ENCODE peak calls at places on chromosomes 2 and 18, in six cellular contexts. One of them, this sample, is unnamed.

GRCh38 chr2:27071990-27072830 is 756 bp upstream of the OST4 start:
- DNase-seq in fibroblast of lung: peak; percentile 90
- DNase-seq in mesenchymal stem cell: peak; percentile 85
- DNase-seq in HCT116: no peak
- DNase-seq in PC-3: no peak
- DNase-seq in endothelial cell of umbilical vein: peak; percentile 32
- DNase-seq in this sample: no peak

GRCh38 chr18:58687871-58688308 is 16.6 kb downstream of the MALT1 start:
- DNase-seq in fibroblast of lung: no peak
- DNase-seq in PC-3: no peak
- DNase-seq in endothelial cell of umbilical vein: peak; percentile 18
- DNase-seq in HCT116: no peak
- DNase-seq in mesenchymal stem cell: no peak
- DNase-seq in this sample: no peak

GRCh38 chr18:3930126-3931012 is 480.4 kb downstream of the TGIF1 start:
- DNase-seq in endothelial cell of umbilical vein: no peak
- DNase-seq in PC-3: no peak
- DNase-seq in mesenchymal stem cell: no peak
- DNase-seq in fibroblast of lung: no peak
- DNase-seq in HCT116: no peak
- DNase-seq in this sample: no peak

GRCh38 chr2:175627405-175627804 is 374.7 kb downstream of the LNPK start:
- DNase-seq in mesenchymal stem cell: no peak
- DNase-seq in PC-3: no peak
- DNase-seq in endothelial cell of umbilical vein: no peak
- DNase-seq in fibroblast of lung: no peak
- DNase-seq in HCT116: no peak
- DNase-seq in this sample: no peak

GRCh38 chr2:142936629-142937028 is 59.2 kb downstream of the KYNU start:
- DNase-seq in PC-3: no peak
- DNase-seq in endothelial cell of umbilical vein: no peak
- DNase-seq in HCT116: no peak
- DNase-seq in fibroblast of lung: no peak
- DNase-seq in mesenchymal stem cell: no peak
- DNase-seq in this sample: no peak

GRCh38 chr18:75087119-75088020 is 121.6 kb downstream of the PTGR3 start:
- DNase-seq in PC-3: no peak
- DNase-seq in endothelial cell of umbilical vein: no peak
- DNase-seq in mesenchymal stem cell: no peak
- DNase-seq in HCT116: no peak
- DNase-seq in fibroblast of lung: no peak
- DNase-seq in this sample: no peak

GRCh38 chr18:72458256-72458655 is 85.9 kb downstream of the CBLN2 start:
- DNase-seq in fibroblast of lung: no peak
- DNase-seq in PC-3: no peak
- DNase-seq in mesenchymal stem cell: no peak
- DNase-seq in HCT116: no peak
- DNase-seq in endothelial cell of umbilical vein: peak; percentile 6
- DNase-seq in this sample: no peak

GRCh38 chr2:96970248-96970875 is 16.0 kb downstream of the FAM178B start:
- DNase-seq in endothelial cell of umbilical vein: no peak
- DNase-seq in mesenchymal stem cell: no peak
- DNase-seq in HCT116: no peak
- DNase-seq in PC-3: no peak
- DNase-seq in fibroblast of lung: no peak
- DNase-seq in this sample: no peak

GRCh38 chr2:131493199-131494018 is 1.2 kb upstream of the MZT2A start:
- DNase-seq in mesenchymal stem cell: peak; percentile 23
- DNase-seq in PC-3: peak; percentile 20
- DNase-seq in fibroblast of lung: no peak
- DNase-seq in endothelial cell of umbilical vein: peak; percentile 2
- DNase-seq in HCT116: no peak
- DNase-seq in this sample: no peak

GRCh38 chr2:230660294-230661060 is 52.2 kb upstream of the CAB39 start:
- DNase-seq in endothelial cell of umbilical vein: no peak
- DNase-seq in fibroblast of lung: no peak
- DNase-seq in HCT116: no peak
- DNase-seq in mesenchymal stem cell: peak; percentile 4
- DNase-seq in PC-3: no peak
- DNase-seq in this sample: no peak

GRCh38 chr18:55477537-55478300 is 110.3 kb downstream of the TCF4 start:
- DNase-seq in mesenchymal stem cell: peak; percentile 78
- DNase-seq in endothelial cell of umbilical vein: peak; percentile 81
- DNase-seq in fibroblast of lung: peak; percentile 76
- DNase-seq in PC-3: peak; percentile 45
- DNase-seq in HCT116: no peak
- DNase-seq in this sample: no peak

GRCh38 chr2:224982226-224982625 is 60.0 kb downstream of the DOCK10 start:
- DNase-seq in mesenchymal stem cell: no peak
- DNase-seq in PC-3: no peak
- DNase-seq in endothelial cell of umbilical vein: no peak
- DNase-seq in fibroblast of lung: peak; percentile 66
- DNase-seq in HCT116: no peak
- DNase-seq in this sample: no peak

GRCh38 chr2:86042256-86043168 is 63.2 kb downstream of the POLR1A start:
- DNase-seq in fibroblast of lung: no peak
- DNase-seq in endothelial cell of umbilical vein: no peak
- DNase-seq in PC-3: no peak
- DNase-seq in HCT116: no peak
- DNase-seq in mesenchymal stem cell: no peak
- DNase-seq in this sample: no peak

GRCh38 chr18:34738173-34738894 is 28.2 kb downstream of the DTNA start:
- DNase-seq in fibroblast of lung: peak; percentile 9
- DNase-seq in endothelial cell of umbilical vein: peak; percentile 8
- DNase-seq in PC-3: peak; percentile 34
- DNase-seq in HCT116: no peak
- DNase-seq in mesenchymal stem cell: peak; percentile 37
- DNase-seq in this sample: peak; percentile 7

GRCh38 chr2:43818761-43819160 is 19.9 kb downstream of the ABCG5 start:
- DNase-seq in endothelial cell of umbilical vein: peak; percentile 77
- DNase-seq in mesenchymal stem cell: peak; percentile 72
- DNase-seq in fibroblast of lung: peak; percentile 75
- DNase-seq in PC-3: peak; percentile 21
- DNase-seq in HCT116: peak; percentile 10
- DNase-seq in this sample: no peak

GRCh38 chr2:134406311-134406710 is 152.4 kb downstream of the MGAT5 start:
- DNase-seq in PC-3: peak; percentile 83
- DNase-seq in fibroblast of lung: no peak
- DNase-seq in HCT116: no peak
- DNase-seq in mesenchymal stem cell: no peak
- DNase-seq in endothelial cell of umbilical vein: no peak
- DNase-seq in this sample: peak; percentile 87

GRCh38 chr2:10493636-10494281 is 45.6 kb upstream of the ODC1 start:
- DNase-seq in endothelial cell of umbilical vein: no peak
- DNase-seq in fibroblast of lung: peak; percentile 4
- DNase-seq in mesenchymal stem cell: peak; percentile 12
- DNase-seq in HCT116: no peak
- DNase-seq in PC-3: peak; percentile 99
- DNase-seq in this sample: peak; percentile 99

GRCh38 chr2:218992703-218993344 is 398 bp downstream of the CRYBA2 start:
- DNase-seq in endothelial cell of umbilical vein: no peak
- DNase-seq in HCT116: no peak
- DNase-seq in mesenchymal stem cell: no peak
- DNase-seq in PC-3: peak; percentile 30
- DNase-seq in fibroblast of lung: no peak
- DNase-seq in this sample: no peak

GRCh38 chr18:36580266-36580665 is 248.5 kb downstream of the TPGS2 start:
- DNase-seq in PC-3: no peak
- DNase-seq in fibroblast of lung: peak; percentile 14
- DNase-seq in HCT116: no peak
- DNase-seq in endothelial cell of umbilical vein: no peak
- DNase-seq in mesenchymal stem cell: peak; percentile 4
- DNase-seq in this sample: peak; percentile 54

GRCh38 chr2:36486546-36487044 is 111.4 kb downstream of the FEZ2 start:
- DNase-seq in mesenchymal stem cell: peak; percentile 72
- DNase-seq in HCT116: no peak
- DNase-seq in fibroblast of lung: peak; percentile 74
- DNase-seq in PC-3: peak; percentile 76
- DNase-seq in endothelial cell of umbilical vein: peak; percentile 90
- DNase-seq in this sample: peak; percentile 28

GRCh38 chr18:56330381-56331115 is 307.8 kb downstream of the TXNL1 start:
- DNase-seq in endothelial cell of umbilical vein: peak; percentile 93
- DNase-seq in fibroblast of lung: no peak
- DNase-seq in PC-3: no peak
- DNase-seq in mesenchymal stem cell: no peak
- DNase-seq in HCT116: no peak
- DNase-seq in this sample: no peak

GRCh38 chr2:55901322-55901721 is 22.3 kb downstream of the EFEMP1 start:
- DNase-seq in mesenchymal stem cell: peak; percentile 41
- DNase-seq in HCT116: no peak
- DNase-seq in fibroblast of lung: peak; percentile 62
- DNase-seq in PC-3: peak; percentile 63
- DNase-seq in endothelial cell of umbilical vein: peak; percentile 50
- DNase-seq in this sample: no peak
- H3K27ac ChIP-seq in mesenchymal stem cell: peak overlapping the region; percentile 91
- H3K27ac ChIP-seq in HCT116: no peak overlapping the region
- H3K27ac ChIP-seq in fibroblast of lung: no peak overlapping the region
- H3K27ac ChIP-seq in PC-3: no peak overlapping the region
- H3K27ac ChIP-seq in endothelial cell of umbilical vein: peak overlapping the region; percentile 49
- H3K27ac ChIP-seq in this sample: peak overlapping the region; percentile 68

DNA sequence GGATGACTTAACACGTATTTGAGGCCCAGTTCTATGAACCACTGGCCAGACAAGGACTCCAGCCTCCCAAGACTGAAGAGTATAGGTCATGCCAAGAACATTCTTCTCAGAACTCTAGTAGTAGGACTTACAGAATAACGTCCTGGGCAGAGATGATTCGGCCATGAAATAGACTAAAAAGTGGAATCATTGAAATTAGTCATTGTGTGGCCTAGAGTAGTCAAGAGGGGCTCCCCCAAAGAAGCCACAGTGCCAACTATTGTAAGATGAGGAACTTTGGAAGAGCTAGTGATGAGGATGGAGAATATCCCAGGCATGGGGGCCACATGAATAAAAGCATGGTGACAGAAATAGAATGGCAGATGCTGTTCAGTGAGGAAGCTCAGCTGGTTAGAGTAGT is 101.1 kb downstream of the TRIB2 start:
- DNase-seq in endothelial cell of umbilical vein: no peak
- DNase-seq in mesenchymal stem cell: no peak
- DNase-seq in HCT116: no peak
- DNase-seq in fibroblast of lung: no peak
- DNase-seq in PC-3: no peak
- DNase-seq in this sample: no peak
- H3K4me3 ChIP-seq in endothelial cell of umbilical vein: no peak overlapping the region
- H3K4me3 ChIP-seq in mesenchymal stem cell: no peak overlapping the region
- H3K4me3 ChIP-seq in HCT116: no peak overlapping the region
- H3K4me3 ChIP-seq in fibroblast of lung: no peak overlapping the region
- H3K4me3 ChIP-seq in PC-3: no peak overlapping the region
- H3K4me3 ChIP-seq in this sample: no peak overlapping the region

DNA sequence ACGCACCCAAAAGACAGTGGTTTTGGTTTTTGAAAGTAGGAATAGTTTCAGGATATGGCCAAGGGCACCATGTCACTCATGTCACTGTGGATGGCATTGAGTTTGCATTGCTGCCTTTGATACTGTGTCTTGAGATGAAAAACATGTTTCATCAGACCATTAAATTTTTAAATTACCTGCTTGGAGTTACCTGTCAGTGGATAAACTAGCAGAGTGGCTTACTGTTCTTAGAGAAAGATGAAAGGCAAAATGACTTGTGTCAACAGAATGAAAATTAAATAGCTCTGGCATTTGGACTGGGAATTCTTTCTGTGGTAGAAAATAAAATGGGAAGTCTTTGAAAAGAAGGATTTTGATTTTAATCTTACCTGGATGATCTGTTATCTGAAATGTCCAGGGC is 386 bp downstream of the ICOS start:
- DNase-seq in HCT116: no peak
- DNase-seq in endothelial cell of umbilical vein: no peak
- DNase-seq in mesenchymal stem cell: no peak
- DNase-seq in fibroblast of lung: no peak
- DNase-seq in PC-3: no peak
- DNase-seq in this sample: no peak
- H3K9ac ChIP-seq in HCT116: no peak overlapping the region
- H3K9ac ChIP-seq in endothelial cell of umbilical vein: no peak overlapping the region
- H3K9ac ChIP-seq in mesenchymal stem cell: no peak overlapping the region
- H3K9ac ChIP-seq in fibroblast of lung: no peak overlapping the region
- H3K9ac ChIP-seq in PC-3: no peak overlapping the region
- H3K9ac ChIP-seq in this sample: no peak overlapping the region

DNA sequence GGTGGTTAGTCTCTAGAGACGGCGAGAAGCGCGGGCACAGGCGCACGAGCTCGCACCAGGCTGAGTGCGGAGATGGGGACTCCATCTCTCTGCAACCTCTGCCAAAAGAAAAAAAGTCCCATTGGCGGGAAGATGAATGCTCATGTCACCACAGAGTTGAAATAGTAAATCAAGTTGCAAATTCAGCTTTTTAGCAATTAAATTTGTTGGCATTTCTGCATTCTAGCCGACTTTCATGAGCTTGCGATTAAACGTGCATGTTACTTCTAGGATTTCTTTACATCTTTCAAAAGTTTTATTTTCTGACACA is 584 bp downstream of the CHAC2 start:
- DNase-seq in endothelial cell of umbilical vein: no peak
- DNase-seq in HCT116: no peak
- DNase-seq in mesenchymal stem cell: peak; percentile 56
- DNase-seq in PC-3: peak; percentile 58
- DNase-seq in fibroblast of lung: peak; percentile 44
- DNase-seq in this sample: no peak
- H3K27ac ChIP-seq in endothelial cell of umbilical vein: peak overlapping the region; percentile 65
- H3K27ac ChIP-seq in HCT116: peak overlapping the region; percentile 51
- H3K27ac ChIP-seq in mesenchymal stem cell: peak overlapping the region; percentile 36
- H3K27ac ChIP-seq in PC-3: peak overlapping the region; percentile 39
- H3K27ac ChIP-seq in fibroblast of lung: peak overlapping the region; percentile 77
- H3K27ac ChIP-seq in this sample: peak overlapping the region; percentile 80

GRCh38 chr2:232315923-232316299 is 62.6 kb upstream of the ALPP start:
- DNase-seq in fibroblast of lung: no peak
- DNase-seq in endothelial cell of umbilical vein: no peak
- DNase-seq in HCT116: no peak
- DNase-seq in mesenchymal stem cell: no peak
- DNase-seq in PC-3: no peak
- DNase-seq in this sample: no peak
- H3K4me3 ChIP-seq in fibroblast of lung: no peak overlapping the region
- H3K4me3 ChIP-seq in endothelial cell of umbilical vein: no peak overlapping the region
- H3K4me3 ChIP-seq in HCT116: no peak overlapping the region
- H3K4me3 ChIP-seq in mesenchymal stem cell: no peak overlapping the region
- H3K4me3 ChIP-seq in PC-3: no peak overlapping the region
- H3K4me3 ChIP-seq in this sample: peak overlapping the region; percentile 5

GRCh38 chr2:173734686-173735308 is 230.4 kb downstream of the SP3 start:
- DNase-seq in mesenchymal stem cell: no peak
- DNase-seq in fibroblast of lung: peak; percentile 73
- DNase-seq in HCT116: no peak
- DNase-seq in PC-3: no peak
- DNase-seq in endothelial cell of umbilical vein: no peak
- DNase-seq in this sample: no peak
- H3K9ac ChIP-seq in mesenchymal stem cell: no peak overlapping the region
- H3K9ac ChIP-seq in fibroblast of lung: no peak overlapping the region
- H3K9ac ChIP-seq in HCT116: no peak overlapping the region
- H3K9ac ChIP-seq in PC-3: no peak overlapping the region
- H3K9ac ChIP-seq in endothelial cell of umbilical vein: no peak overlapping the region
- H3K9ac ChIP-seq in this sample: no peak overlapping the region

GRCh38 chr2:160433466-160434172 is 60.0 kb downstream of the RBMS1 start:
- DNase-seq in PC-3: peak; percentile 37
- DNase-seq in mesenchymal stem cell: no peak
- DNase-seq in endothelial cell of umbilical vein: peak; percentile 52
- DNase-seq in HCT116: no peak
- DNase-seq in fibroblast of lung: peak; percentile 47
- DNase-seq in this sample: no peak
- H3K27ac ChIP-seq in PC-3: peak overlapping the region; percentile 78
- H3K27ac ChIP-seq in mesenchymal stem cell: no peak overlapping the region
- H3K27ac ChIP-seq in endothelial cell of umbilical vein: peak overlapping the region; percentile 35
- H3K27ac ChIP-seq in HCT116: no peak overlapping the region
- H3K27ac ChIP-seq in fibroblast of lung: no peak overlapping the region
- H3K27ac ChIP-seq in this sample: peak overlapping the region; percentile 83

GRCh38 chr18:24395049-24395780 is 2.4 kb downstream of the OSBPL1A start:
- DNase-seq in endothelial cell of umbilical vein: no peak
- DNase-seq in HCT116: no peak
- DNase-seq in mesenchymal stem cell: peak; percentile 17
- DNase-seq in PC-3: peak; percentile 9
- DNase-seq in fibroblast of lung: peak; percentile 38
- DNase-seq in this sample: no peak
- H3K4me3 ChIP-seq in endothelial cell of umbilical vein: no peak overlapping the region
- H3K4me3 ChIP-seq in HCT116: no peak overlapping the region
- H3K4me3 ChIP-seq in mesenchymal stem cell: peak overlapping the region; percentile 58
- H3K4me3 ChIP-seq in PC-3: no peak overlapping the region
- H3K4me3 ChIP-seq in fibroblast of lung: peak overlapping the region; percentile 5
- H3K4me3 ChIP-seq in this sample: no peak overlapping the region

This sample was measured in keratinocyte.